ENCODE peak calls at places on chromosomes 5 and 9, in seven cellular contexts. L is neural crest cell, Q is NCI-H460, J is activated gamma-delta T cell, P is HEK293T, O is NCI-H1048, D is HFFc6. M is an unnamed sample.

GRCh38 chr9:37035472-37036236 is 1.6 kb upstream of the PAX5 start:
- DNase-seq in L (peak; percentile 52), Q (no peak), J (no peak), P (no peak), O (no peak), D (no peak), M (no peak)

GRCh38 chr9:17793713-17794622 is 215.1 kb downstream of the SH3GL2 start:
- DNase-seq in L (no peak), Q (peak; percentile 43), J (no peak), P (peak; percentile 50), O (no peak), D (peak; percentile 11), M (peak; percentile 13)

GRCh38 chr5:67234671-67235176 is 38.1 kb upstream of the CD180 start:
- DNase-seq in L (no peak), Q (no peak), J (no peak), P (no peak), O (no peak), D (peak; percentile 61), M (peak; percentile 79)

GRCh38 chr9:135865531-135865930 is 41.8 kb downstream of the CAMSAP1 start:
- DNase-seq in L (no peak), Q (no peak), J (no peak), P (no peak), O (no peak), D (no peak), M (no peak)

GRCh38 chr9:130980526-130980925 is 28.4 kb upstream of the LAMC3 start:
- DNase-seq in L (no peak), Q (no peak), J (no peak), P (no peak), O (no peak), D (no peak), M (no peak)

GRCh38 chr5:179596421-179596820 is 27.1 kb downstream of the HNRNPH1 start:
- DNase-seq in L (no peak), Q (no peak), J (no peak), P (no peak), O (no peak), D (no peak), M (no peak)

GRCh38 chr5:95884021-95884333 is 61.5 kb upstream of the GLRX start:
- DNase-seq in L (no peak), Q (no peak), J (no peak), P (no peak), O (no peak), D (peak; percentile 38), M (peak; percentile 36)

GRCh38 chr5:135578685-135579341 is at the start of gene CXCL14:
- DNase-seq in L (peak; percentile 42), Q (peak; percentile 41), J (no peak), P (no peak), O (no peak), D (peak; percentile 27), M (peak; percentile 70)

GRCh38 chr5:6717687-6718086 is 4.5 kb downstream of the TENT4A start:
- DNase-seq in L (no peak), Q (no peak), J (no peak), P (no peak), O (no peak), D (no peak), M (no peak)

GRCh38 chr9:82037126-82037525 is 48.6 kb downstream of the SPATA31D1 start:
- DNase-seq in L (no peak), Q (no peak), J (no peak), P (no peak), O (no peak), D (no peak), M (no peak)

GRCh38 chr5:114360816-114361723 is 800 bp upstream of the KCNN2 start:
- DNase-seq in L (peak; percentile 69), Q (no peak), J (no peak), P (peak; percentile 52), O (peak; percentile 17), D (peak; percentile 7), M (no peak)

GRCh38 chr5:176541338-176542134 is 4.3 kb upstream of the RNF44 start:
- DNase-seq in L (no peak), Q (peak; percentile 46), J (no peak), P (peak; percentile 44), O (no peak), D (no peak), M (no peak)

GRCh38 chr9:121750715-121751623 is 99.5 kb downstream of the DAB2IP start:
- DNase-seq in L (no peak), Q (no peak), J (no peak), P (no peak), O (no peak), D (no peak), M (no peak)

GRCh38 chr5:95861221-95861857 is 38.8 kb upstream of the GLRX start:
- DNase-seq in L (no peak), Q (peak; percentile 99), J (no peak), P (peak; percentile 28), O (no peak), D (peak; percentile 98), M (peak; percentile 86)

GRCh38 chr5:145715412-145715811 is 119.7 kb downstream of the PRELID2 start:
- DNase-seq in L (no peak), Q (no peak), J (no peak), P (no peak), O (no peak), D (no peak), M (no peak)

GRCh38 chr9:22214497-22215031 is 205.5 kb upstream of the CDKN2B start:
- DNase-seq in L (no peak), Q (no peak), J (no peak), P (no peak), O (no peak), D (peak; percentile 57), M (no peak)

GRCh38 chr5:126884269-126884819 is 107.4 kb downstream of the LMNB1 start:
- DNase-seq in L (no peak), Q (no peak), J (no peak), P (no peak), O (no peak), D (peak; percentile 91), M (peak; percentile 70)

GRCh38 chr5:150633424-150633823 is 7.0 kb upstream of the SYNPO start:
- DNase-seq in L (no peak), Q (no peak), J (no peak), P (no peak), O (no peak), D (no peak), M (no peak)

GRCh38 chr9:19461135-19461534 is 52.3 kb downstream of the ACER2 start:
- DNase-seq in L (no peak), Q (no peak), J (no peak), P (no peak), O (no peak), D (no peak), M (no peak)

GRCh38 chr5:44870430-44870829 is 61.7 kb downstream of the MRPS30 start:
- DNase-seq in L (no peak), Q (no peak), J (no peak), P (no peak), O (no peak), D (no peak), M (no peak)

GRCh38 chr9:2271426-2271825 is 256.3 kb downstream of the SMARCA2 start:
- DNase-seq in L (no peak), Q (no peak), J (no peak), P (peak; percentile 6), O (no peak), D (no peak), M (no peak)

GRCh38 chr9:132143359-132143758 is 18.5 kb upstream of the NTNG2 start:
- DNase-seq in L (no peak), Q (no peak), J (no peak), P (no peak), O (no peak), D (no peak), M (no peak)

GRCh38 chr5:89047591-89047990 is 164.6 kb upstream of the MEF2C start:
- DNase-seq in L (no peak), Q (no peak), J (no peak), P (no peak), O (no peak), D (peak; percentile 20), M (peak; percentile 57)

GRCh38 chr5:151414536-151414935 is 32.9 kb upstream of the SLC36A1 start:
- DNase-seq in L (no peak), Q (no peak), J (no peak), P (no peak), O (no peak), D (no peak), M (no peak)

GRCh38 chr5:74243634-74244033 is 396.9 kb downstream of the ENC1 start:
- DNase-seq in L (no peak), Q (no peak), J (no peak), P (no peak), O (no peak), D (peak; percentile 16), M (no peak)

GRCh38 chr5:10505517-10506095 is 58.3 kb upstream of the ANKRD33B start:
- DNase-seq in L (no peak), Q (no peak), J (no peak), P (no peak), O (no peak), D (no peak), M (no peak)

GRCh38 chr5:117488976-117489500 is 914.4 kb upstream of the SEMA6A start:
- DNase-seq in L (no peak), Q (no peak), J (no peak), P (no peak), O (no peak), D (no peak), M (no peak)

GRCh38 chr9:36317766-36318165 is 59.5 kb upstream of the GNE start:
- DNase-seq in L (no peak), Q (no peak), J (no peak), P (no peak), O (no peak), D (no peak), M (no peak)

GRCh38 chr5:5165541-5166002 is 25.4 kb downstream of the ADAMTS16 start:
- DNase-seq in L (no peak), Q (no peak), J (no peak), P (no peak), O (no peak), D (peak; percentile 2), M (no peak)

GRCh38 chr9:96327694-96328352 is 25.8 kb upstream of the HSD17B3 start:
- DNase-seq in L (peak; percentile 53), Q (peak; percentile 66), J (no peak), P (peak; percentile 50), O (no peak), D (peak; percentile 61), M (peak; percentile 67)

GRCh38 chr5:65742565-65743231 is 20.7 kb downstream of the NLN start:
- DNase-seq in L (no peak), Q (peak; percentile 52), J (no peak), P (peak; percentile 40), O (no peak), D (peak; percentile 84), M (peak; percentile 76)

GRCh38 chr5:122906768-122907167 is 61.4 kb downstream of the SNX24 start:
- DNase-seq in L (no peak), Q (no peak), J (no peak), P (no peak), O (no peak), D (peak; percentile 42), M (no peak)

GRCh38 chr5:153256-153655 is 38.0 kb upstream of the LRRC14B start:
- DNase-seq in L (no peak), Q (no peak), J (no peak), P (no peak), O (no peak), D (peak; percentile 88), M (peak; percentile 15)

GRCh38 chr5:122559676-122560075 is 215.2 kb upstream of the SNX2 start:
- DNase-seq in L (no peak), Q (no peak), J (no peak), P (no peak), O (no peak), D (no peak), M (no peak)

GRCh38 chr5:150278916-150279315 is 10.7 kb downstream of the CAMK2A start:
- DNase-seq in L (no peak), Q (no peak), J (no peak), P (no peak), O (no peak), D (peak; percentile 88), M (peak; percentile 95)

GRCh38 chr9:135474915-135475314 is 4.7 kb upstream of the PPP1R26 start:
- DNase-seq in L (peak; percentile 65), Q (peak; percentile 30), J (no peak), P (peak; percentile 78), O (no peak), D (peak; percentile 37), M (no peak)